ENCODE peak calls at places on chromosome 6, in five cellular contexts. One of them, this sample, is unnamed.

GRCh38 chr6:52610745-52611355 is 34.0 kb upstream of the TRAM2 start:
- DNase-seq in colonic mucosa: no peak
- DNase-seq in neural progenitor cell: no peak
- DNase-seq in PC-3: peak
- DNase-seq in pancreas: no peak
- DNase-seq in this sample: peak

GRCh38 chr6:144150673-144151009 is 324 bp downstream of the STX11 start:
- DNase-seq in pancreas: no peak
- DNase-seq in PC-3: peak
- DNase-seq in colonic mucosa: no peak
- DNase-seq in neural progenitor cell: peak
- DNase-seq in this sample: peak

GRCh38 chr6:75205776-75206334 is at the start of gene COL12A1:
- DNase-seq in neural progenitor cell: peak
- DNase-seq in pancreas: peak
- DNase-seq in colonic mucosa: peak
- DNase-seq in PC-3: peak
- DNase-seq in this sample: peak

GRCh38 chr6:44304282-44305199 is 8.6 kb downstream of the AARS2 start:
- DNase-seq in colonic mucosa: no peak
- DNase-seq in pancreas: no peak
- DNase-seq in neural progenitor cell: peak
- DNase-seq in PC-3: peak
- DNase-seq in this sample: no peak

GRCh38 chr6:80437186-80437585 is 330.7 kb downstream of the BCKDHB start:
- DNase-seq in colonic mucosa: no peak
- DNase-seq in PC-3: no peak
- DNase-seq in pancreas: no peak
- DNase-seq in neural progenitor cell: no peak
- DNase-seq in this sample: no peak

GRCh38 chr6:64520050-64520449 is 884.4 kb downstream of the PHF3 start:
- DNase-seq in PC-3: peak
- DNase-seq in colonic mucosa: no peak
- DNase-seq in pancreas: no peak
- DNase-seq in neural progenitor cell: no peak
- DNase-seq in this sample: peak

GRCh38 chr6:40128149-40128548 is 193.9 kb upstream of the MOCS1 start:
- DNase-seq in neural progenitor cell: no peak
- DNase-seq in pancreas: no peak
- DNase-seq in colonic mucosa: no peak
- DNase-seq in PC-3: no peak
- DNase-seq in this sample: no peak

GRCh38 chr6:1554881-1555569 is 54.7 kb upstream of the FOXC1 start:
- DNase-seq in PC-3: peak
- DNase-seq in neural progenitor cell: peak
- DNase-seq in colonic mucosa: peak
- DNase-seq in pancreas: peak
- DNase-seq in this sample: no peak

GRCh38 chr6:166619912-166620311 is 7.1 kb downstream of the RPS6KA2 start:
- DNase-seq in colonic mucosa: no peak
- DNase-seq in pancreas: no peak
- DNase-seq in neural progenitor cell: no peak
- DNase-seq in PC-3: peak
- DNase-seq in this sample: peak

GRCh38 chr6:125593746-125594145 is 155.7 kb upstream of the HEY2 start:
- DNase-seq in pancreas: no peak
- DNase-seq in colonic mucosa: no peak
- DNase-seq in neural progenitor cell: no peak
- DNase-seq in PC-3: no peak
- DNase-seq in this sample: peak

GRCh38 chr6:44135875-44136274 is 8.5 kb downstream of the TMEM63B start:
- DNase-seq in colonic mucosa: no peak
- DNase-seq in pancreas: no peak
- DNase-seq in neural progenitor cell: no peak
- DNase-seq in PC-3: no peak
- DNase-seq in this sample: no peak

GRCh38 chr6:50990750-50991446 is 172.2 kb downstream of the TFAP2B start:
- DNase-seq in pancreas: no peak
- DNase-seq in PC-3: peak
- DNase-seq in colonic mucosa: no peak
- DNase-seq in neural progenitor cell: no peak
- DNase-seq in this sample: peak

GRCh38 chr6:124854338-124854922 is 107.8 kb upstream of the RNF217 start:
- DNase-seq in colonic mucosa: no peak
- DNase-seq in neural progenitor cell: no peak
- DNase-seq in pancreas: no peak
- DNase-seq in PC-3: peak
- DNase-seq in this sample: peak

GRCh38 chr6:157786221-157786620 is 36.8 kb upstream of the SNX9 start:
- DNase-seq in neural progenitor cell: no peak
- DNase-seq in pancreas: no peak
- DNase-seq in colonic mucosa: no peak
- DNase-seq in PC-3: no peak
- DNase-seq in this sample: no peak

DNA sequence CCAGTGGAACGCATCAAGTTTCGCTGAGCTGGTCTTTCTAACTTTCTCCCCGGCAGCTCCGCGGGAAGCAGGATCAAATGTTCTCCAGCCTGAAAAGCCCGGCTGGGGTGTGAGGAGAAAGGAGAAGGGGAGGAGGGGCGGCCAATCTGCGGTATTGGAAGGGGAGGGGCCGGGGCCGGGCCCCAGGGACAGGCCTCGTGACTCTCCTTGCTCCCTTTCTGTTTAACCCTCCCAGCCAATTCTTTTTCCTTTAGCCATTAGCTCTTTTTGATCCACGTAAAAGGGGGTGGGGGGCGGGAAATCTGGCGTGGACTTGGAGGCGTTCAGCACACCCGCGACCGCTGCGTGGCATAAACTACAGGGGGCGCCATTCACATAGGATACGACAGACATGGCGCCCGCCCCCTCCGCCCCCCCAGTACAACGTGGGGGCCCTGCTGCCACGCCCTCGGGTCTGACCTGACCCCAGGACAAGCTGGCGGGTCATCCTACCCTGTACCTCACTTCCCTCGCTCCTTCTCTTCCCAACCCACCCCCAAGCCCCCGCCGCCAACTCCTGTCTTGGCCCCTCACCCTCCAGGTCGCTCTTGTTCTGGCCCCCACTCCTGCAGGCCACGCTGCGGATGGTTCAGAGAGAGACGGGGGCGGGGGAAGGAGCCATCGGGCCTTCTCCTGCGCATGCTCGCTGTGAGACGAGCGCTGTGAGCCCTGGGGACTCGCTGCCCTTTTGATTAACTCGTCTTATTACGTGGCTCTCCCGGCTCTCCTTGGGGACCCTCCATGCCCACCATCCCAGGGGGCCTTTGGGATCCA is 7.8 kb upstream of the MDGA1 start:
- DNase-seq in pancreas: peak
- DNase-seq in neural progenitor cell: peak
- DNase-seq in colonic mucosa: peak
- DNase-seq in PC-3: peak
- DNase-seq in this sample: peak
- TF ChIP-seq CTCF in pancreas: peak
- TF ChIP-seq CTCF in neural progenitor cell: peak
- TF ChIP-seq CTCF in colonic mucosa: peak
- TF ChIP-seq CTCF in PC-3: peak
- TF ChIP-seq CTCF in this sample: peak

GRCh38 chr6:29976253-29976587 is 33.9 kb downstream of the HLA-A start:
- DNase-seq in pancreas: no peak
- DNase-seq in colonic mucosa: no peak
- DNase-seq in neural progenitor cell: no peak
- DNase-seq in PC-3: no peak
- DNase-seq in this sample: no peak

GRCh38 chr6:29975561-29975907 is 33.2 kb downstream of the HLA-A start:
- DNase-seq in colonic mucosa: no peak
- DNase-seq in pancreas: peak
- DNase-seq in neural progenitor cell: peak
- DNase-seq in PC-3: no peak
- DNase-seq in this sample: no peak

GRCh38 chr6:29977425-29977727 is 35.0 kb downstream of the HLA-A start:
- DNase-seq in colonic mucosa: no peak
- DNase-seq in neural progenitor cell: no peak
- DNase-seq in pancreas: no peak
- DNase-seq in PC-3: no peak
- DNase-seq in this sample: no peak

GRCh38 chr6:29974901-29975560 is 32.7 kb downstream of the HLA-A start:
- DNase-seq in colonic mucosa: no peak
- DNase-seq in PC-3: no peak
- DNase-seq in pancreas: peak
- DNase-seq in neural progenitor cell: peak
- DNase-seq in this sample: no peak

DNA sequence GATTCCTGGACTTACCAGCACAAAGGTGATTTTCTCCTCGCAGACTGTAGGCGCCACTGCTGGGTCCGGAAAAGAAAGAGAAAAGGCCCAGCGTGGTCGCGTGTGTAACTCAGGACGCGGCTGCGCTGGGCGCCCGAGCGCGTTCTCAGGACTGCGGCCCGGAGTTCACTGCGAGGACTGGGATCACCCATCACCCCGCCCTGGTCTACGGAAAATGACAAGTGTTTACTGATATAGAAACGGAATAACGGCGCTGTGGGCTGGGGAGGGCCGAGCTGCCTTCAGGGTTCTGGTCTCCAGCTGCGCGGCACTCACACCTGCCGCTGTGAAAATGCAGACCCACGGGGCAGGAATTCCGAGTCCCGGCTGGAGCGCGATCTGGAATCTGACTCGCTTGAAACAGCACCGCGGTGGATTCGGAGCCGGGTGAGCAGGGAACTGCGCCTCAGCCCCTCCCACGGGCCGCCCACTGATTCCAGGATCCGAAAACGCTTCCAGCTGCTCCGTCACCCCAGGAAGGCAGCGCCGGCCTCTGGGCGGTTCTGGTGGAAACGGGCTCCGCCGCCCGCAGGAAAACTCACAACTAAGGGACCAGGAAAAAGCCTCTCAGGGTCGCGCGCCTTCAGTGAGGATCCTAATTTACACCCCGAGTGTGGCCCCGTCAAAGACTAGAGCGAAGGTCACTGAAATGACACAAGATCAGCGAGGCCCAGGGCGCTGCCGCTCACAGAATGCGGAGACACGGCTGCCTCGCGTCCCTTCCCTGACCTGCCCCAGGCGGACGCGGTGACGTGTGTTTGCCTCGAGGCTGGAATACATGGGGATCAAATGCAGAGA is 34.5 kb downstream of the HLA-A start:
- DNase-seq in pancreas: peak
- DNase-seq in PC-3: peak
- DNase-seq in colonic mucosa: peak
- DNase-seq in neural progenitor cell: peak
- DNase-seq in this sample: peak
- TF ChIP-seq CTCF in pancreas: no peak
- TF ChIP-seq CTCF in PC-3: peak
- TF ChIP-seq CTCF in colonic mucosa: no peak
- TF ChIP-seq CTCF in neural progenitor cell: peak
- TF ChIP-seq CTCF in this sample: peak

GRCh38 chr6:150598858-150599198 is 857 bp upstream of the PLEKHG1 start:
- DNase-seq in colonic mucosa: no peak
- DNase-seq in pancreas: no peak
- DNase-seq in neural progenitor cell: no peak
- DNase-seq in PC-3: no peak
- DNase-seq in this sample: no peak

GRCh38 chr6:150600003-150600301 is 267 bp downstream of the PLEKHG1 start:
- DNase-seq in neural progenitor cell: no peak
- DNase-seq in pancreas: no peak
- DNase-seq in PC-3: no peak
- DNase-seq in colonic mucosa: no peak
- DNase-seq in this sample: no peak

GRCh38 chr6:150599199-150600002 is at the start of gene PLEKHG1:
- DNase-seq in PC-3: peak
- DNase-seq in colonic mucosa: peak
- DNase-seq in neural progenitor cell: peak
- DNase-seq in pancreas: peak
- DNase-seq in this sample: peak

GRCh38 chr6:150598401-150598800 is 1.3 kb upstream of the PLEKHG1 start:
- DNase-seq in neural progenitor cell: no peak
- DNase-seq in pancreas: no peak
- DNase-seq in PC-3: no peak
- DNase-seq in colonic mucosa: no peak
- DNase-seq in this sample: no peak

DNA sequence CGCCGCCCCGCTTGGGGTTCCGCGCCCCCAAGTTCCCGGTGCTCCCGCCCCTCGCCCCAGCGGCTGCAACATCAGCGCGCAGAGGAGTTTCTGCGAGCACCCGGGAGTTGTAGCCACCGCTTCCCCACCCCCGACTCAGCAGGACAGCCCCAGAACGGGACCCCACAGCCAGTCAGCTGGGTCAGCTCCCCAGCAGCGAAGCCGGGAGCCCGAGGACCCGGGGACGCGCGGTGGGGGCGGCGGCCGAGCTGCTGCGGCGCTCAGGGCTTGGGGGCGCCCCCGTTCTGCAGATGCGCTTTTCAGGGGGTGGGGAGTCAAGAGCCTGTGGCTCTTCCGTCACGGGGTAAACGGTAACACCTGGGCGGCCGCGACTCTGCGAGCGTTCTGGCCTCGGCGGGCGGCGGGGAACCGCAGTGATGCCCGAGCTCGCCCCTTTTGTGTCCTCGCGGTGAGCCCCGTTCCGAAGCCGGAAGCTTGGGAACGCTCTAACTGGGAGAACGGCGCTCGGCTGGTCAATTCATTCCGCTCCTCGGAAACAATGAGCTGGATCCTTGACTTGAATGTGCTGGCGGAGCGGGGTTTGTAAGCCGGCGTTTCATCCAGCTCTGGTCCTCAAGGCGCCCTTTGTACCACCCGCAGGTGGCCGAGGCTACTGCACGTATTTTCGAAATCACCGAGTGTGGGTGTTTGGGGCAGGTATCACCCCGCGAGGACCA is 775 bp downstream of the PLEKHG1 start:
- DNase-seq in pancreas: peak
- DNase-seq in neural progenitor cell: peak
- DNase-seq in PC-3: peak
- DNase-seq in colonic mucosa: peak
- DNase-seq in this sample: peak
- TF ChIP-seq CTCF in pancreas: peak
- TF ChIP-seq CTCF in neural progenitor cell: peak
- TF ChIP-seq CTCF in PC-3: peak
- TF ChIP-seq CTCF in colonic mucosa: peak
- TF ChIP-seq CTCF in this sample: peak

GRCh38 chr6:25050356-25050755 is 114.6 kb upstream of the RIPOR2 start:
- DNase-seq in pancreas: no peak
- DNase-seq in neural progenitor cell: no peak
- DNase-seq in colonic mucosa: no peak
- DNase-seq in PC-3: no peak
- DNase-seq in this sample: peak
- TF ChIP-seq CTCF in pancreas: no peak
- TF ChIP-seq CTCF in neural progenitor cell: no peak
- TF ChIP-seq CTCF in colonic mucosa: no peak
- TF ChIP-seq CTCF in PC-3: no peak
- TF ChIP-seq CTCF in this sample: no peak

DNA sequence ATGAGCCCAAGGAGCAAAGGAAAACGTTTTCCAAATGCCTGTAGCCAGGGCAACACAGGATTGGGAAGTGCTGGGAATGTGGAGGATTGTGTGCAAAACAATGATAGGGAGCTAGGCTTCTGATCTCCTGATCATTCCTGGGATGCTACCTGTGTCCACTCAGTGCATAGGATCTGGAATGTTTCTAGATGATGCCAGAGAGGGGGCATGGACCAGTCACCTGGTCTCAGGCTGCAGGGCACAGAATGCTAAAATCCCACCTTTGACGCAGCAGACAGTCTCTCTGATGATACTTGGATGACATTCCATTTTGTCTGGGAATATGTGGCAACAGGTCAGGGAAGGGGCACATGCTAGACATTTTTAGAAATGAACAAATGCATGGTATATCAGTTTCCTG is 128.9 kb downstream of the CLIC5 start:
- DNase-seq in colonic mucosa: no peak
- DNase-seq in pancreas: no peak
- DNase-seq in neural progenitor cell: no peak
- DNase-seq in PC-3: no peak
- DNase-seq in this sample: no peak
- TF ChIP-seq CTCF in colonic mucosa: no peak
- TF ChIP-seq CTCF in pancreas: no peak
- TF ChIP-seq CTCF in neural progenitor cell: no peak
- TF ChIP-seq CTCF in PC-3: no peak
- TF ChIP-seq CTCF in this sample: no peak